ENCODE peak calls at places on chromosome 20, in five cellular contexts. T is foreskin melanocyte, X is LHCN-M2, P is dermis blood vessel endothelial cell, M is GM13977. O is an unnamed sample.
A peak's percentile ranks its signal among the peaks of the same experiment; 100 is the strongest.

GRCh38 chr20:5136096-5136495 is 9.3 kb downstream of the CDS2 start:
- DNase-seq in P (no peak), X (no peak), T (peak; percentile 16), M (no peak), O (no peak)

GRCh38 chr20:1130058-1130694 is 11.8 kb downstream of the PSMF1 start:
- DNase-seq in P (no peak), T (no peak), X (no peak), M (no peak), O (no peak)

GRCh38 chr20:50381771-50382593 is 128.2 kb upstream of the PTPN1 start:
- DNase-seq in M (peak; percentile 47), P (peak; percentile 30), T (no peak), X (no peak), O (no peak)

GRCh38 chr20:61754976-61755778 is 310.5 kb downstream of the TAF4 start:
- DNase-seq in X (no peak), P (no peak), T (no peak), M (no peak), O (no peak)

GRCh38 chr20:4592316-4593148 is 129.2 kb upstream of the PRND start:
- DNase-seq in X (no peak), P (peak; percentile 73), T (no peak), M (peak; percentile 77), O (no peak)

GRCh38 chr20:40807771-40808170 is 118.7 kb upstream of the MAFB start:
- DNase-seq in X (no peak), M (no peak), P (no peak), T (no peak), O (no peak)

GRCh38 chr20:6140947-6141346 is 18.1 kb upstream of the FERMT1 start:
- DNase-seq in P (no peak), T (no peak), X (peak; percentile 23), M (no peak), O (no peak)

GRCh38 chr20:46879386-46879785 is 15.3 kb upstream of the EYA2 start:
- DNase-seq in P (no peak), T (no peak), X (no peak), M (no peak), O (no peak)